ENCODE peak calls at places on chromosome 18, in nine cellular contexts. One of them, this sample, is unnamed.

GRCh38 chr18:48662021-48662661 is 123.3 kb downstream of the CTIF start:
- DNase-seq in breast epithelium: no peak
- DNase-seq in heart left ventricle: peak
- DNase-seq in GM13977: no peak
- DNase-seq in neural progenitor cell: peak
- DNase-seq in right lobe of liver: no peak
- DNase-seq in foreskin fibroblast: peak
- DNase-seq in kidney epithelial cell: peak
- DNase-seq in mucosa of descending colon: no peak
- DNase-seq in this sample: no peak

GRCh38 chr18:55587341-55588000 is 521 bp downstream of the TCF4 start:
- DNase-seq in breast epithelium: no peak
- DNase-seq in heart left ventricle: peak
- DNase-seq in GM13977: peak
- DNase-seq in neural progenitor cell: peak
- DNase-seq in right lobe of liver: peak
- DNase-seq in foreskin fibroblast: peak
- DNase-seq in kidney epithelial cell: no peak
- DNase-seq in mucosa of descending colon: no peak
- DNase-seq in this sample: peak

GRCh38 chr18:75799449-75800330 is 372.2 kb upstream of the SMIM21 start:
- DNase-seq in breast epithelium: no peak
- DNase-seq in heart left ventricle: no peak
- DNase-seq in GM13977: no peak
- DNase-seq in neural progenitor cell: no peak
- DNase-seq in right lobe of liver: no peak
- DNase-seq in foreskin fibroblast: no peak
- DNase-seq in kidney epithelial cell: no peak
- DNase-seq in mucosa of descending colon: no peak
- DNase-seq in this sample: no peak

GRCh38 chr18:23135679-23136325 is 517 bp downstream of the CABLES1 start:
- DNase-seq in breast epithelium: peak
- DNase-seq in heart left ventricle: peak
- DNase-seq in GM13977: peak
- DNase-seq in neural progenitor cell: peak
- DNase-seq in right lobe of liver: peak
- DNase-seq in foreskin fibroblast: peak
- DNase-seq in kidney epithelial cell: no peak
- DNase-seq in mucosa of descending colon: no peak
- DNase-seq in this sample: peak

GRCh38 chr18:48795696-48796095 is 155.1 kb downstream of the SMAD7 start:
- DNase-seq in breast epithelium: no peak
- DNase-seq in heart left ventricle: no peak
- DNase-seq in GM13977: no peak
- DNase-seq in neural progenitor cell: no peak
- DNase-seq in right lobe of liver: no peak
- DNase-seq in foreskin fibroblast: no peak
- DNase-seq in kidney epithelial cell: no peak
- DNase-seq in mucosa of descending colon: no peak
- DNase-seq in this sample: no peak

GRCh38 chr18:4455113-4455811 is at the start of gene DLGAP1:
- DNase-seq in breast epithelium: peak
- DNase-seq in heart left ventricle: peak
- DNase-seq in GM13977: peak
- DNase-seq in neural progenitor cell: peak
- DNase-seq in right lobe of liver: peak
- DNase-seq in foreskin fibroblast: no peak
- DNase-seq in kidney epithelial cell: peak
- DNase-seq in mucosa of descending colon: peak
- DNase-seq in this sample: no peak

GRCh38 chr18:49161627-49162026 is 210.9 kb upstream of the SMAD7 start:
- DNase-seq in breast epithelium: no peak
- DNase-seq in heart left ventricle: no peak
- DNase-seq in GM13977: peak
- DNase-seq in neural progenitor cell: no peak
- DNase-seq in right lobe of liver: no peak
- DNase-seq in foreskin fibroblast: no peak
- DNase-seq in kidney epithelial cell: no peak
- DNase-seq in mucosa of descending colon: no peak
- DNase-seq in this sample: peak

GRCh38 chr18:55250729-55251128 is 291.5 kb upstream of the CCDC68 start:
- DNase-seq in breast epithelium: no peak
- DNase-seq in heart left ventricle: no peak
- DNase-seq in GM13977: no peak
- DNase-seq in neural progenitor cell: no peak
- DNase-seq in right lobe of liver: no peak
- DNase-seq in foreskin fibroblast: no peak
- DNase-seq in kidney epithelial cell: no peak
- DNase-seq in mucosa of descending colon: no peak
- DNase-seq in this sample: no peak

GRCh38 chr18:78739843-78740677 is 239.6 kb upstream of the SALL3 start:
- DNase-seq in breast epithelium: peak
- DNase-seq in heart left ventricle: no peak
- DNase-seq in GM13977: no peak
- DNase-seq in neural progenitor cell: no peak
- DNase-seq in right lobe of liver: no peak
- DNase-seq in foreskin fibroblast: no peak
- DNase-seq in kidney epithelial cell: no peak
- DNase-seq in mucosa of descending colon: peak
- DNase-seq in this sample: no peak

GRCh38 chr18:21663615-21664014 is 41.0 kb downstream of the ABHD3 start:
- DNase-seq in breast epithelium: no peak
- DNase-seq in heart left ventricle: no peak
- DNase-seq in GM13977: no peak
- DNase-seq in neural progenitor cell: no peak
- DNase-seq in right lobe of liver: no peak
- DNase-seq in foreskin fibroblast: no peak
- DNase-seq in kidney epithelial cell: no peak
- DNase-seq in mucosa of descending colon: no peak
- DNase-seq in this sample: no peak

GRCh38 chr18:58373486-58373885 is 255.4 kb downstream of the ALPK2 start:
- DNase-seq in breast epithelium: no peak
- DNase-seq in heart left ventricle: no peak
- DNase-seq in GM13977: no peak
- DNase-seq in neural progenitor cell: peak
- DNase-seq in right lobe of liver: no peak
- DNase-seq in foreskin fibroblast: no peak
- DNase-seq in kidney epithelial cell: no peak
- DNase-seq in mucosa of descending colon: no peak
- DNase-seq in this sample: no peak

GRCh38 chr18:55419939-55420664 is 167.9 kb downstream of the TCF4 start:
- DNase-seq in breast epithelium: no peak
- DNase-seq in heart left ventricle: no peak
- DNase-seq in GM13977: no peak
- DNase-seq in neural progenitor cell: peak
- DNase-seq in right lobe of liver: no peak
- DNase-seq in foreskin fibroblast: no peak
- DNase-seq in kidney epithelial cell: no peak
- DNase-seq in mucosa of descending colon: no peak
- DNase-seq in this sample: no peak

GRCh38 chr18:73697395-73697794 is 450.2 kb downstream of the FBXO15 start:
- DNase-seq in breast epithelium: no peak
- DNase-seq in heart left ventricle: no peak
- DNase-seq in GM13977: no peak
- DNase-seq in neural progenitor cell: no peak
- DNase-seq in right lobe of liver: no peak
- DNase-seq in foreskin fibroblast: no peak
- DNase-seq in kidney epithelial cell: no peak
- DNase-seq in mucosa of descending colon: no peak
- DNase-seq in this sample: no peak

GRCh38 chr18:48017625-48018024 is 87.2 kb upstream of the SMAD2 start:
- DNase-seq in breast epithelium: no peak
- DNase-seq in heart left ventricle: no peak
- DNase-seq in GM13977: no peak
- DNase-seq in neural progenitor cell: no peak
- DNase-seq in right lobe of liver: no peak
- DNase-seq in foreskin fibroblast: peak
- DNase-seq in kidney epithelial cell: no peak
- DNase-seq in mucosa of descending colon: no peak
- DNase-seq in this sample: no peak

GRCh38 chr18:70194227-70194890 is 11.1 kb downstream of the RTTN start:
- DNase-seq in breast epithelium: no peak
- DNase-seq in heart left ventricle: no peak
- DNase-seq in GM13977: peak
- DNase-seq in neural progenitor cell: no peak
- DNase-seq in right lobe of liver: no peak
- DNase-seq in foreskin fibroblast: no peak
- DNase-seq in kidney epithelial cell: no peak
- DNase-seq in mucosa of descending colon: no peak
- DNase-seq in this sample: peak

GRCh38 chr18:10113156-10114022 is 199.6 kb downstream of the VAPA start:
- DNase-seq in breast epithelium: no peak
- DNase-seq in heart left ventricle: no peak
- DNase-seq in GM13977: no peak
- DNase-seq in neural progenitor cell: no peak
- DNase-seq in right lobe of liver: no peak
- DNase-seq in foreskin fibroblast: no peak
- DNase-seq in kidney epithelial cell: no peak
- DNase-seq in mucosa of descending colon: peak
- DNase-seq in this sample: no peak

GRCh38 chr18:55343396-55344073 is 244.5 kb downstream of the TCF4 start:
- DNase-seq in breast epithelium: no peak
- DNase-seq in heart left ventricle: no peak
- DNase-seq in GM13977: no peak
- DNase-seq in neural progenitor cell: no peak
- DNase-seq in right lobe of liver: no peak
- DNase-seq in foreskin fibroblast: no peak
- DNase-seq in kidney epithelial cell: no peak
- DNase-seq in mucosa of descending colon: no peak
- DNase-seq in this sample: no peak

GRCh38 chr18:63994783-63995399 is 25.0 kb downstream of the SERPINB8 start:
- DNase-seq in breast epithelium: no peak
- DNase-seq in heart left ventricle: no peak
- DNase-seq in GM13977: peak
- DNase-seq in neural progenitor cell: peak
- DNase-seq in right lobe of liver: no peak
- DNase-seq in foreskin fibroblast: peak
- DNase-seq in kidney epithelial cell: no peak
- DNase-seq in mucosa of descending colon: no peak
- DNase-seq in this sample: peak

GRCh38 chr18:52219102-52219501 is 120.9 kb upstream of the DCC start:
- DNase-seq in breast epithelium: no peak
- DNase-seq in heart left ventricle: no peak
- DNase-seq in GM13977: no peak
- DNase-seq in neural progenitor cell: no peak
- DNase-seq in right lobe of liver: no peak
- DNase-seq in foreskin fibroblast: peak
- DNase-seq in kidney epithelial cell: no peak
- DNase-seq in mucosa of descending colon: no peak
- DNase-seq in this sample: no peak
- TF ChIP-seq CTCF in breast epithelium: no peak
- TF ChIP-seq CTCF in heart left ventricle: no peak
- TF ChIP-seq CTCF in GM13977: no peak
- TF ChIP-seq CTCF in neural progenitor cell: no peak
- TF ChIP-seq CTCF in right lobe of liver: no peak
- TF ChIP-seq CTCF in foreskin fibroblast: no peak
- TF ChIP-seq CTCF in kidney epithelial cell: no peak
- TF ChIP-seq CTCF in mucosa of descending colon: no peak
- TF ChIP-seq CTCF in this sample: no peak

DNA sequence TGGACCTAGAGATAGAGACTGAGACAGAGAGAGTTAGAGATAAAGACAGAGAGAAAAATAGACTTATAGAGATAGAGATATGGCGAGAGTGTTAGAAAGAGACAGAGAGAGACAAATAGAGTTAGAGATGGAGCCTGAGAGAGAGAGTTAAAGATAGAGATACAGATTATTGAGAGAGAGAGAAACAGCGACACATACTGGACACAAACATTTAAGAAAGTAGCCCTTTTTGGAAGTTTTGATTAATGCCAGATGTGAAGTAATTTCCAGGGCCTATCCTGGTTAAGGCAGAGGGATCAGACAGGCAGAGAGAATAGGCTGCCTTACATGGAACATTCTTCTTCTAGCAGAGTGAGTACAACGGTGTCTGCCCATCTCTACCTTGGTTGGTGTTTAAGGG is 311.6 kb upstream of the CDH7 start:
- DNase-seq in breast epithelium: no peak
- DNase-seq in heart left ventricle: no peak
- DNase-seq in GM13977: no peak
- DNase-seq in neural progenitor cell: peak
- DNase-seq in right lobe of liver: no peak
- DNase-seq in foreskin fibroblast: no peak
- DNase-seq in kidney epithelial cell: no peak
- DNase-seq in mucosa of descending colon: no peak
- DNase-seq in this sample: no peak
- TF ChIP-seq CTCF in breast epithelium: no peak
- TF ChIP-seq CTCF in heart left ventricle: no peak
- TF ChIP-seq CTCF in GM13977: no peak
- TF ChIP-seq CTCF in neural progenitor cell: peak
- TF ChIP-seq CTCF in right lobe of liver: peak
- TF ChIP-seq CTCF in foreskin fibroblast: no peak
- TF ChIP-seq CTCF in kidney epithelial cell: peak
- TF ChIP-seq CTCF in mucosa of descending colon: no peak
- TF ChIP-seq CTCF in this sample: no peak

DNA sequence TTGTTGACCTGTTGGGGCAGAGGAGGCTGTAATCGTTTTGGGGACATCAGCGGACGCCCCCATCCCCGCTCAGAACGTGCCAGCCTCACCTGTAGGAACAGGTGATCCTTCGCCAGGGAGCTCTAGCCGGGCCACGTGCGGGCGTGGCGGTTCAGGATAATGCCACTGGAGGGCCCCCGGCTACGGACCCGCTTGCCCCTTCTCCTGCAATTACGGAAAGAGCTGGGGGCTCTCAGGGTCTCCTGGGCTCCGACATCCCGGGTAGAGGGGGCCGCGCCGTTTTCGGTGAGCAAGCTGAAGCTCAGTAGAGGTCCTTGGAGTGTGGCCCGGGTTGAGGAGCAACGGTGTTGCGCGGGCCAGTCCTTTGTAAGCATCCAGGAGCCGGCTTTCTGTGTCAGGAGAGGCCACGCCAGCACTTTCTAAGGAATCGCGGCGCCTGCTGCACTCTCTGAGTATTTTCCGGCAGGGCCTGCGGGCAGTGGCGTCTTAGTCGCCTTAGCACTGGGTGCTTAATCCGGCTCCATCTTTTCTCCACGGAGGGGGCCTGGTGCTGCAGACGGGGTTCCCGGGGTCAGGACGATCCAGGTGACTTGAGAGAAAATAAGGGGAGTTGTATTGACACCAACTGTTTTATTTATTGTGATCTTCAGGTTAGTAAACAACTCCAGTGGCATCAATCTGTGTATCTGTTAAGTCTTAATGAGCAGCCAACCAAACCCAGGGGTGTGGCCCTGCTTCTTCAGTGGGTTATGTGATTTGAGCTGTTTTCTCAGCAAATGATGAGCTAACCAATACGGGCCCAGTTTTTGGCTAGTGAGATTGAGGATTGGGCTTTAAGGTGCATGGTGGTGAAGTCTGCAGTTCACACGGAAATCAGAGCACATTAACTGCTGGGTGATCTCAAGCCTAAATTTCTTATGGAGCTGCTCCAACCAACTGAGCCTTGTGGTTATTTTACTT is 1.9 kb downstream of the MTCL1 start:
- DNase-seq in breast epithelium: no peak
- DNase-seq in heart left ventricle: no peak
- DNase-seq in GM13977: peak
- DNase-seq in neural progenitor cell: peak
- DNase-seq in right lobe of liver: peak
- DNase-seq in foreskin fibroblast: no peak
- DNase-seq in kidney epithelial cell: no peak
- DNase-seq in mucosa of descending colon: peak
- DNase-seq in this sample: peak
- TF ChIP-seq CTCF in breast epithelium: no peak
- TF ChIP-seq CTCF in heart left ventricle: no peak
- TF ChIP-seq CTCF in GM13977: no peak
- TF ChIP-seq CTCF in neural progenitor cell: peak
- TF ChIP-seq CTCF in right lobe of liver: peak
- TF ChIP-seq CTCF in foreskin fibroblast: no peak
- TF ChIP-seq CTCF in kidney epithelial cell: peak
- TF ChIP-seq CTCF in mucosa of descending colon: no peak
- TF ChIP-seq CTCF in this sample: no peak

GRCh38 chr18:26185267-26185666 is 41.0 kb upstream of the TAF4B start:
- DNase-seq in breast epithelium: no peak
- DNase-seq in heart left ventricle: no peak
- DNase-seq in GM13977: no peak
- DNase-seq in neural progenitor cell: no peak
- DNase-seq in right lobe of liver: no peak
- DNase-seq in foreskin fibroblast: no peak
- DNase-seq in kidney epithelial cell: no peak
- DNase-seq in mucosa of descending colon: no peak
- DNase-seq in this sample: no peak
- TF ChIP-seq CTCF in breast epithelium: no peak
- TF ChIP-seq CTCF in heart left ventricle: no peak
- TF ChIP-seq CTCF in GM13977: no peak
- TF ChIP-seq CTCF in neural progenitor cell: peak
- TF ChIP-seq CTCF in right lobe of liver: no peak
- TF ChIP-seq CTCF in foreskin fibroblast: peak
- TF ChIP-seq CTCF in kidney epithelial cell: peak
- TF ChIP-seq CTCF in mucosa of descending colon: no peak
- TF ChIP-seq CTCF in this sample: no peak

This sample was measured in activated CD8-positive, alpha-beta T cell treated with anti-CD3 and anti-CD28 coated beads for 36 hours.